ENCODE peak calls at places on chromosomes 3 and 15, in eight cellular contexts. N, I, O, Y, D, A, L and K are unnamed samples.

GRCh38 chr3:109372639-109373038 is 35.3 kb upstream of the DPPA4 start:
- DNase-seq in N (no peak), I (no peak), O (no peak), Y (no peak), D (no peak), A (no peak), L (no peak), K (no peak)

GRCh38 chr3:41681479-41681878 is 280.4 kb downstream of the ULK4 start:
- DNase-seq in N (peak), I (peak), O (no peak), Y (peak), D (no peak), A (peak), L (peak), K (no peak)

GRCh38 chr15:73632670-73633058 is 525 bp downstream of the NPTN start:
- DNase-seq in N (no peak), I (no peak), O (no peak), Y (peak), D (no peak), A (no peak), L (peak), K (no peak)

GRCh38 chr3:115922681-115923347 is 299.5 kb downstream of the GAP43 start:
- DNase-seq in N (peak), I (peak), O (no peak), Y (no peak), D (no peak), A (peak), L (peak), K (no peak)

GRCh38 chr3:152245498-152246175 is 23.1 kb upstream of the MBNL1 start:
- DNase-seq in N (no peak), I (no peak), O (no peak), Y (no peak), D (no peak), A (no peak), L (no peak), K (no peak)

GRCh38 chr15:52150878-52151277 is 38.3 kb upstream of the BCL2L10 start:
- DNase-seq in N (no peak), I (no peak), O (no peak), Y (no peak), D (no peak), A (no peak), L (no peak), K (no peak)

GRCh38 chr15:70424937-70425411 is 327.3 kb upstream of the TLE3 start:
- DNase-seq in N (no peak), I (no peak), O (peak), Y (no peak), D (no peak), A (no peak), L (no peak), K (no peak)

GRCh38 chr3:181417748-181418147 is 294.0 kb upstream of the SOX2 start:
- DNase-seq in N (no peak), I (peak), O (no peak), Y (no peak), D (no peak), A (no peak), L (peak), K (no peak)

GRCh38 chr3:120214161-120214560 is 70.9 kb downstream of the GPR156 start:
- DNase-seq in N (no peak), I (no peak), O (no peak), Y (no peak), D (no peak), A (no peak), L (peak), K (no peak)

GRCh38 chr3:113241292-113242033 is 30.1 kb downstream of the BOC start:
- DNase-seq in N (peak), I (peak), O (no peak), Y (no peak), D (no peak), A (no peak), L (peak), K (no peak)

GRCh38 chr3:113038326-113038725 is 47.5 kb downstream of the GTPBP8 start:
- DNase-seq in N (no peak), I (no peak), O (no peak), Y (no peak), D (no peak), A (no peak), L (no peak), K (no peak)

GRCh38 chr3:110419096-110419495 is 652.5 kb upstream of the NECTIN3 start:
- DNase-seq in N (peak), I (peak), O (no peak), Y (no peak), D (no peak), A (peak), L (peak), K (no peak)

GRCh38 chr15:95558131-95558530 is 772.4 kb upstream of the NR2F2 start:
- DNase-seq in N (peak), I (peak), O (no peak), Y (no peak), D (no peak), A (peak), L (no peak), K (no peak)

GRCh38 chr3:46496745-46497555 is 826 bp upstream of the RTP3 start:
- DNase-seq in N (peak), I (peak), O (peak), Y (no peak), D (no peak), A (no peak), L (peak), K (no peak)

GRCh38 chr15:77659350-77660321 is 26.9 kb upstream of the LINGO1 start:
- DNase-seq in N (peak), I (peak), O (no peak), Y (no peak), D (no peak), A (peak), L (peak), K (peak)

GRCh38 chr3:160951677-160952487 is 153.3 kb downstream of the B3GALNT1 start:
- DNase-seq in N (no peak), I (no peak), O (no peak), Y (no peak), D (no peak), A (no peak), L (no peak), K (no peak)

GRCh38 chr3:48565186-48565585 is 1.6 kb upstream of the UCN2 start:
- DNase-seq in N (no peak), I (no peak), O (no peak), Y (no peak), D (no peak), A (no peak), L (no peak), K (no peak)

GRCh38 chr15:69321041-69321554 is 22.4 kb downstream of the PAQR5 start:
- DNase-seq in N (peak), I (no peak), O (no peak), Y (no peak), D (no peak), A (no peak), L (no peak), K (no peak)

GRCh38 chr15:43143203-43143941 is 10.0 kb downstream of the TMEM62 start:
- DNase-seq in N (no peak), I (peak), O (no peak), Y (no peak), D (no peak), A (no peak), L (no peak), K (no peak)

GRCh38 chr3:173371848-173372487 is 25.6 kb upstream of the NLGN1 start:
- DNase-seq in N (peak), I (peak), O (no peak), Y (no peak), D (no peak), A (peak), L (peak), K (no peak)

GRCh38 chr3:163572856-163573255 is 1505.4 kb downstream of the SI start:
- DNase-seq in N (no peak), I (no peak), O (no peak), Y (no peak), D (no peak), A (no peak), L (no peak), K (no peak)

GRCh38 chr15:67790610-67791319 is 34.5 kb upstream of the SKOR1 start:
- DNase-seq in N (no peak), I (no peak), O (no peak), Y (no peak), D (no peak), A (no peak), L (no peak), K (no peak)

GRCh38 chr15:61226313-61227250 is 2.5 kb downstream of the RORA start:
- DNase-seq in N (no peak), I (no peak), O (no peak), Y (no peak), D (no peak), A (no peak), L (peak), K (no peak)

GRCh38 chr15:72923304-72923703 is 129.0 kb upstream of the NEO1 start:
- DNase-seq in N (no peak), I (no peak), O (no peak), Y (no peak), D (no peak), A (no peak), L (peak), K (no peak)

DNA sequence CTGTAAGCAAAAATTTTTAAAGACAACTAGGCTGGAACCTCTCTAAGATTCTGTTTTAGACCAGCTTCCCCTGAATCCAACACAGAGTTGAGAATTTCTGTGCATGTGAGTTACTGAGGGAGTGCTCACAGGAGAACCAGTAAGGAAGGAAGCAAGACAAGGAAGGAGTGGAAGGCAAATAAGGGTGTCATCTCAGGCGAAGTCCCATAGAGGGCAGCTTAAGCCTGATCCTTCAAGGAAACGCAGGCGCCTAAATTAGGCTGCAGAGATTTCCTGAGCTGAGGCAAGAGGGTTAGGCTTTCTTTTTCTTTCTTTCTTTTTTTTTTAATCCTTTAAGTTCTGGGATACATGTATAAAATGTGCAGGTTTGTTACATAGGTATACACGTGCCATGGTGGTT is 36.2 kb upstream of the COL6A6 start:
- DNase-seq in N (peak), I (peak), O (no peak), Y (no peak), D (no peak), A (peak), L (peak), K (no peak)
- TF ChIP-seq CTCF in N (peak), I (peak), O (no peak), Y (peak), D (no peak), A (peak), L (peak), K (peak)

GRCh38 chr3:149487598-149488197 is 13.2 kb downstream of the TM4SF4 start:
- DNase-seq in N (no peak), I (no peak), O (peak), Y (no peak), D (no peak), A (peak), L (peak), K (no peak)
- TF ChIP-seq CTCF in N (peak), I (peak), O (peak), Y (no peak), D (no peak), A (no peak), L (peak), K (peak)

GRCh38 chr3:44338010-44338827 is at the start of gene TCAIM:
- DNase-seq in N (peak), I (peak), O (peak), Y (peak), D (peak), A (peak), L (peak), K (peak)
- TF ChIP-seq CTCF in N (no peak), I (no peak), O (no peak), Y (no peak), D (no peak), A (no peak), L (no peak), K (no peak)

GRCh38 chr3:62316525-62316924 is 56.8 kb downstream of the FEZF2 start:
- DNase-seq in N (no peak), I (no peak), O (no peak), Y (no peak), D (no peak), A (no peak), L (no peak), K (no peak)

DNA sequence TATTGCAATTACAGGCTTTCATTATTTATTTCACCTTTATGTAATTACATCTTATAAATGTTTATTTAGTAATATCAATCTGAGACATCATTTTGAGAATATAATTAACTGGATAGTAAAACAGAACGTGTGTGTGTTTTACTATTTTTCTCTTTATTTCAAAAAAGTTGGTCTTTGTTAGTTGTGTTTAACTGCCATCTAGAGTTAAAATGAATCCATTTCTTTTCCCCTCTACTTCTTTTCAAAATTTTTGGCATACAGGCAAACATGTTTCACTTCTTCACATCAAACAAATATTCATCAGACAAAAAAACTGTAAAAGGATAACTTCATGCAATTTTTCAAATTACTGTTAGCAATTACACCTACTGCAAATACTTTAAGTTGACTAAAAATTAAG is 61.1 kb downstream of the FEZF2 start:
- DNase-seq in N (no peak), I (no peak), O (no peak), Y (no peak), D (no peak), A (no peak), L (no peak), K (no peak)
- TF ChIP-seq CTCF in N (no peak), I (no peak), O (no peak), Y (no peak), D (no peak), A (no peak), L (no peak), K (peak)

DNA sequence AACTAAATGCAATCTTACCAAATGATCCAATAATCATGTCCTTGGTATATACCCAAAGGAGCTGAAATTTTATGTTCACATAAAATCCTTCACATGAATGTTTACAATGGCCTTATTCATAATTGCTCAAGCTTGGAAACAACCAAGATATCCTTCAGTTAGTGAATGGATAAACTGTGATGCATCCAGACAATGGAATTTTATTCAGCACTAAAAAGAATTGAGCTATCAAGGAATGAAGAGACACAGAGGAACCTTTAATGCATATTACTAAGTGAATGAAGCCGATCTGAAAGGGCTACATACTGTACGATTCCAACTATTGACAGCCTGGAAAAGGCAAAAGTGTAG is 168.4 kb downstream of the PDE8A start:
- DNase-seq in N (no peak), I (no peak), O (no peak), Y (no peak), D (no peak), A (no peak), L (no peak), K (no peak)
- TF ChIP-seq CTCF in N (no peak), I (no peak), O (no peak), Y (no peak), D (no peak), A (no peak), L (no peak), K (no peak)

GRCh38 chr3:142676151-142676550 is 47.7 kb upstream of the TRPC1 start:
- DNase-seq in N (no peak), I (no peak), O (no peak), Y (no peak), D (no peak), A (no peak), L (no peak), K (no peak)

DNA sequence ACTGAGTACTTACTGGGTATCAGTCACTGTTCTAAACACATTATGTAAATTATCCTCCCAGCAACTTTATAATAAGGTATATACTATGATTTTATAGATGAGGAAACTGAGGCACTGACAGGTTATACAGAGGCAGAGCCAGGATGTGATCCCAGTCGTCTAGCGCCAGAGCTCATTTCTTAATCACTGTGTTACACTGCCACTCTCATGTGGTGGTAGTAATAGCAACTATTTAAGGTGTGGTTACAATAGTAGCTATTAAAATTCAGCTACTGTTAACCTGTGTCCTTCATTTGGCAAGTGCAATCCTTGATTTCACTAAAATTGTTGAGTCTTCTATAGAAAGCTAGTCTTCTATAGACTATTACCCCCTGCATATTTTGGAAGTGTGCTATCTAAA is 43.1 kb upstream of the TRPC1 start:
- DNase-seq in N (peak), I (no peak), O (no peak), Y (no peak), D (no peak), A (peak), L (peak), K (no peak)
- TF ChIP-seq CTCF in N (no peak), I (no peak), O (no peak), Y (no peak), D (no peak), A (peak), L (peak), K (no peak)